ENCODE peak calls at places on chromosomes 7 and 10, in nine cellular contexts. C is colonic mucosa, P is left ventricle myocardium inferior, A is hepatocyte, M is left lung, Y is upper lobe of right lung, S is right atrium auricular region, D is tibial nerve, Q is PC-9. H is an unnamed sample. For H3K4me1, the result is how much of the 10 kb centered on the place peaks cover.

GRCh38 chr7:79880312-79880711 is 254.3 kb upstream of the GNAI1 start:
- DNase-seq in C (no peak), P (no peak), A (no peak), M (no peak), Y (no peak), S (no peak), D (no peak), Q (no peak), H (no peak)

GRCh38 chr10:107028249-107028648 is 136.3 kb downstream of the SORCS1 start:
- DNase-seq in C (no peak), P (no peak), A (no peak), M (no peak), Y (no peak), S (no peak), D (no peak), Q (no peak), H (no peak)

GRCh38 chr10:1465993-1466764 is 271.1 kb downstream of the ADARB2 start:
- DNase-seq in C (no peak), P (peak), A (no peak), M (no peak), Y (no peak), S (no peak), D (peak), Q (no peak), H (peak)

GRCh38 chr10:119518176-119518575 is 24.3 kb downstream of the RGS10 start:
- DNase-seq in C (no peak), P (no peak), A (no peak), M (no peak), Y (no peak), S (no peak), D (no peak), Q (no peak), H (no peak)

GRCh38 chr10:34681933-34682332 is 133.2 kb downstream of the PARD3 start:
- DNase-seq in C (no peak), P (no peak), A (no peak), M (no peak), Y (no peak), S (no peak), D (no peak), Q (no peak), H (no peak)

GRCh38 chr10:70596110-70596798 is 6.3 kb downstream of the PRF1 start:
- DNase-seq in C (peak), P (no peak), A (peak), M (no peak), Y (no peak), S (peak), D (no peak), Q (no peak), H (no peak)

GRCh38 chr7:85274452-85274851 is 87.6 kb upstream of the SEMA3D start:
- DNase-seq in C (no peak), P (no peak), A (no peak), M (no peak), Y (no peak), S (no peak), D (no peak), Q (no peak), H (no peak)

GRCh38 chr7:103752995-103753394 is 236.5 kb downstream of the RELN start:
- DNase-seq in C (no peak), P (no peak), A (peak), M (no peak), Y (no peak), S (no peak), D (no peak), Q (no peak), H (no peak)

GRCh38 chr10:77478248-77478963 is 159.2 kb downstream of the KCNMA1 start:
- DNase-seq in C (no peak), P (no peak), A (no peak), M (no peak), Y (no peak), S (no peak), D (no peak), Q (no peak), H (no peak)

GRCh38 chr7:105691692-105692564 is 110.6 kb upstream of the EFCAB10 start:
- DNase-seq in C (peak), P (peak), A (peak), M (peak), Y (peak), S (peak), D (peak), Q (peak), H (peak)

GRCh38 chr10:44310762-44311562 is 73.9 kb downstream of the CXCL12 start:
- DNase-seq in C (peak), P (peak), A (peak), M (peak), Y (peak), S (peak), D (peak), Q (no peak), H (peak)

GRCh38 chr10:4567637-4568036 is 258.4 kb upstream of the AKR1E2 start:
- DNase-seq in C (no peak), P (no peak), A (no peak), M (no peak), Y (no peak), S (no peak), D (no peak), Q (no peak), H (no peak)

GRCh38 chr7:121002755-121003114 is 14.2 kb downstream of the CPED1 start:
- DNase-seq in C (no peak), P (no peak), A (no peak), M (no peak), Y (no peak), S (no peak), D (no peak), Q (no peak), H (no peak)

GRCh38 chr7:28200598-28200997 is 20.0 kb upstream of the JAZF1 start:
- DNase-seq in C (no peak), P (no peak), A (no peak), M (no peak), Y (no peak), S (no peak), D (no peak), Q (no peak), H (no peak)
- H3K4me3 ChIP-seq in C (no peak), P (no peak), A (no peak), M (no peak), Y (no peak), S (no peak), D (no peak), Q (no peak), H (no peak)

GRCh38 chr10:48607356-48608278 is 2.7 kb upstream of the ARHGAP22 start:
- DNase-seq in C (peak), P (no peak), A (no peak), M (no peak), Y (no peak), S (no peak), D (no peak), Q (no peak), H (no peak)

GRCh38 chr10:48609441-48609840 is 4.6 kb upstream of the ARHGAP22 start:
- DNase-seq in C (peak), P (no peak), A (no peak), M (no peak), Y (no peak), S (no peak), D (no peak), Q (no peak), H (no peak)

GRCh38 chr10:48608279-48608681 is 3.4 kb upstream of the ARHGAP22 start:
- DNase-seq in C (peak), P (no peak), A (peak), M (no peak), Y (no peak), S (peak), D (no peak), Q (no peak), H (no peak)

GRCh38 chr10:48609899-48610584 is 5.2 kb upstream of the ARHGAP22 start:
- DNase-seq in C (peak), P (no peak), A (no peak), M (no peak), Y (no peak), S (no peak), D (no peak), Q (no peak), H (no peak)

GRCh38 chr10:48608926-48609325 is 4.1 kb upstream of the ARHGAP22 start:
- DNase-seq in C (peak), P (no peak), A (no peak), M (no peak), Y (no peak), S (no peak), D (no peak), Q (no peak), H (no peak)
- H3K4me1 ChIP-seq in C (under half), P (under half), A (under half), M (under half), Y (under half), S (under half), D (under half), Q (under half), H (under half)

GRCh38 chr7:33530664-33531063 is 374.7 kb upstream of the BMPER start:
- DNase-seq in C (no peak), P (no peak), A (no peak), M (no peak), Y (no peak), S (no peak), D (no peak), Q (no peak), H (no peak)
- TF ChIP-seq CTCF in C (no peak), P (no peak), A (no peak), M (no peak), Y (no peak), S (no peak), D (no peak), Q (no peak), H (no peak)

GRCh38 chr7:26410156-26410555 is 118.5 kb downstream of the SNX10 start:
- DNase-seq in C (no peak), P (no peak), A (no peak), M (no peak), Y (no peak), S (no peak), D (no peak), Q (no peak), H (no peak)
- H3K4me3 ChIP-seq in C (no peak), P (no peak), A (no peak), M (no peak), Y (no peak), S (no peak), D (no peak), Q (no peak), H (no peak)

GRCh38 chr10:123568751-123569150 is 97.4 kb upstream of the GPR26 start:
- DNase-seq in C (peak), P (no peak), A (no peak), M (no peak), Y (no peak), S (no peak), D (no peak), Q (no peak), H (no peak)
- H3K4me1 ChIP-seq in C (under half), P (under half), A (under half), M (under half), Y (under half), S (under half), D (under half), Q (under half), H (under half)

GRCh38 chr7:139339698-139340036 is 1.5 kb upstream of the FMC1 start:
- DNase-seq in C (no peak), P (no peak), A (no peak), M (no peak), Y (no peak), S (no peak), D (no peak), Q (no peak), H (no peak)

GRCh38 chr7:139340808-139341057 is 404 bp upstream of the FMC1 start:
- DNase-seq in C (no peak), P (no peak), A (no peak), M (no peak), Y (peak), S (peak), D (no peak), Q (no peak), H (peak)

GRCh38 chr7:139340037-139340807 is 915 bp upstream of the FMC1 start:
- DNase-seq in C (peak), P (peak), A (peak), M (peak), Y (peak), S (peak), D (peak), Q (peak), H (peak)

GRCh38 chr7:139341776-139342244 is 673 bp downstream of the FMC1 start:
- DNase-seq in C (no peak), P (no peak), A (no peak), M (no peak), Y (no peak), S (no peak), D (no peak), Q (peak), H (no peak)

DNA sequence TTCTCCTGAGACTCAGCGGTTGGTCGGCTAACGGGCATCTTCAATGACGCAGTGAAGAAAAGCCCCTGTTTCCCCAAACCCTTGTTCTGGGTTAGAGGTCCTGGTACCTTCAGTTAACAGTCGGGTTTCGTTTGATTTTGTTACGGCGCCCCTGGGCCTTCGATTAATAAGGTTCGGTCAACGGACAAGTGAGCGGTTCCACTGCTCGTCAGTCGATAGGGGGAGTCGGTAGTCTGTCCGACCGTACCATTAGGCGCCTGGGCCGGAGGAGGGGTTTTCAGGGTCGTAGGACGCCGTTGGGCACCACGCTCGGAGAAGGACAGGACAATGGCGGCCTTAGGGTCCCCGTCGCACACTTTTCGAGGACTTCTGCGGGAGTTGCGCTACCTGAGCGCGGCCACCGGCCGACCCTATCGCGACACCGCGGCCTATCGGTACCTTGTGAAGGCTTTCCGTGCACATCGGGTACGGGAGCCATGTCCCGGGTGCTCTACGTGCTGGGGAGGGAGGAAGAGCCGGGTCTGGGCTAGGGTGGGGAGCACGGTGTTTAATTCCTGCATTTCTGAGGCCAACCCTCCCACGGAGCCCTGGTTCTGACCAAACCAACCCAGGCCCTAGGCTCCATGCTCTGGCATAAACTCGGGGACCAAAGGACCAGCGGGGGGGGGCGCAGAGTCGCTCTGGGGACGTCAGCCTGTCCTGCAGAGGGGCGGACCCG is at the start of gene FMC1:
- DNase-seq in C (peak), P (peak), A (peak), M (peak), Y (peak), S (peak), D (peak), Q (peak), H (peak)
- TF ChIP-seq CTCF in C (peak), P (peak), A (peak), M (peak), Y (peak), S (no peak), D (peak), Q (peak), H (peak)

GRCh38 chr7:63931057-63931600 is 67.5 kb upstream of the ZNF722 start:
- DNase-seq in C (no peak), P (no peak), A (no peak), M (no peak), Y (no peak), S (no peak), D (no peak), Q (no peak), H (no peak)

GRCh38 chr7:63925262-63925625 is 73.4 kb upstream of the ZNF722 start:
- DNase-seq in C (peak), P (no peak), A (no peak), M (no peak), Y (no peak), S (no peak), D (no peak), Q (no peak), H (peak)

GRCh38 chr7:63927261-63927660 is 71.4 kb upstream of the ZNF722 start:
- DNase-seq in C (no peak), P (no peak), A (no peak), M (no peak), Y (no peak), S (no peak), D (no peak), Q (no peak), H (peak)

GRCh38 chr7:63925626-63926460 is 72.8 kb upstream of the ZNF722 start:
- DNase-seq in C (peak), P (peak), A (no peak), M (peak), Y (peak), S (no peak), D (peak), Q (peak), H (peak)
- H3K4me3 ChIP-seq in C (peak), P (peak), A (no peak), M (peak), Y (peak), S (peak), D (peak), Q (peak), H (peak)

DNA sequence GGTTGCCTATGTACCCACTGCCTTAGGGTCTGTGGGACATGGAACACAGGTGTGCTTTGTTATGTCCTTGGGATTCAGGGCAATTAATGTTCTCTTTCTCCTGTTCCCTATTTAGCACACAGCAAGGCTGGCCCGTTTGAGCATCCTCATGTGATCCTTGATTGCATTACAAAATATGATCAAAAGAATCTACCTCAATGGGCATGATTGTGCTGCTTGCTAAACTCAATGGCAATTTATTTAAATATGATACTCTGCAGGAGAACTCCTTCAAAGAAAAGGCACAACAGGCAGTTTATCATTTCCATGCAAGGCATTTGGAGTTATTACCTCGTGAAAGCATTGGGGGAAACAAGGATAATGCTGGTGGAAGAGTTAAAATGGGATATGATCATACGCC is 22.5 kb downstream of the TWIST1 start:
- DNase-seq in C (no peak), P (no peak), A (no peak), M (no peak), Y (no peak), S (no peak), D (no peak), Q (no peak), H (no peak)
- H3K4me1 ChIP-seq in C (under half), P (under half), A (under half), M (under half), Y (under half), S (under half), D (under half), Q (under half), H (under half)

GRCh38 chr10:100570518-100570865 is 34.7 kb downstream of the HIF1AN start:
- DNase-seq in C (no peak), P (no peak), A (no peak), M (no peak), Y (no peak), S (no peak), D (no peak), Q (no peak), H (no peak)

GRCh38 chr10:100567826-100568225 is 32.1 kb downstream of the HIF1AN start:
- DNase-seq in C (no peak), P (no peak), A (no peak), M (no peak), Y (no peak), S (no peak), D (no peak), Q (no peak), H (no peak)

GRCh38 chr10:100568937-100569336 is 33.2 kb downstream of the HIF1AN start:
- DNase-seq in C (no peak), P (no peak), A (no peak), M (no peak), Y (no peak), S (no peak), D (no peak), Q (no peak), H (no peak)

GRCh38 chr10:100571069-100571817 is 35.5 kb downstream of the HIF1AN start:
- DNase-seq in C (no peak), P (no peak), A (no peak), M (no peak), Y (no peak), S (no peak), D (no peak), Q (no peak), H (no peak)

DNA sequence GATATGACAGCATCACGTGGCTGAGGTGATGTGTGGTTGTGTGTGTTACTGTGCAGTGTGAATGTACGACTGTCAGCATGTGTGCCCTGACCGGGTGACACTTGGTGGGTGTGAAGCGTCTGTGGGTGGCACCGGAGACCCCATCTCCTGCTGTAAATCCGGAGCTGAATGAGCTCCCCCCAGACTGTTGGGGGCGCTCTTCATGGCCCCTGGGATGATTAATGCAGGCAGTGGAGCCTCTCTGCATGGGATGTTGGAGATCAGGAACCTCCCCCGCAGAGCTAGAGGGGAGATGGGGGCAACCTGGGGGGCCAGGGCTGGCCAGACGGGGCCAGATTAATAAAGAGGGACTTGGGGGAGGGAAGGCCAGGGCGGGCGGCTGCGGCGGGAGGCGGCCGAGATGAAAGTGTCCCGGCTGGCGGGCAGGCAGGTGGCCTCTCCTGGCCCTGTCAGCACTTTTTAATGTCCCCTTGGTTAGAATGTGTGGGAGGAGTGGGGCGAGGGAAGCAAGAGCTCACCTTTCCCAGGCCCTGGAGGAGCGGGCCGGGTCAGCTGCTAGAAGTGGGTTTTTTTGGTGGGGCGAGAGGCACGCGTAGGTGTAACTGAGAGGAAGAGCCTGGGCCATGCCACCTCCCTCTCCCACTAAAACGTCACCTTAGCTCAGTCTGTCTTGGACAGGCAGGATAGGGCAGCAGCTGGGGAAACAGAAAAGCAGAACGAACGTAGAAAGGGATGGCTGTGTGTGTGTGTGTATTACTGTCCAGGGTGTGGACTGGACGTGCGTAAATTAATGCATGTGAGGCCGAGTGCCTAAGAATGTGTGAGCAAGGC is 34.2 kb downstream of the HIF1AN start:
- DNase-seq in C (no peak), P (no peak), A (no peak), M (no peak), Y (no peak), S (no peak), D (no peak), Q (no peak), H (no peak)
- TF ChIP-seq CTCF in C (no peak), P (no peak), A (no peak), M (no peak), Y (no peak), S (no peak), D (no peak), Q (no peak), H (no peak)

GRCh38 chr7:20786421-20786778 is 286 bp downstream of the SP8 start:
- DNase-seq in C (peak), P (no peak), A (no peak), M (peak), Y (no peak), S (no peak), D (no peak), Q (no peak), H (peak)

GRCh38 chr7:20785211-20786048 is 1.3 kb downstream of the SP8 start:
- DNase-seq in C (no peak), P (no peak), A (peak), M (peak), Y (no peak), S (no peak), D (no peak), Q (no peak), H (no peak)

GRCh38 chr7:20784311-20785210 is 2.1 kb downstream of the SP8 start:
- DNase-seq in C (no peak), P (no peak), A (peak), M (peak), Y (no peak), S (no peak), D (no peak), Q (no peak), H (no peak)

GRCh38 chr7:20786779-20787651 is at the start of gene SP8:
- DNase-seq in C (peak), P (no peak), A (peak), M (peak), Y (no peak), S (no peak), D (no peak), Q (no peak), H (no peak)

GRCh38 chr7:20786049-20786412 is 655 bp downstream of the SP8 start:
- DNase-seq in C (no peak), P (no peak), A (no peak), M (no peak), Y (no peak), S (no peak), D (no peak), Q (no peak), H (no peak)
- H3K4me3 ChIP-seq in C (peak), P (peak), A (peak), M (peak), Y (peak), S (no peak), D (peak), Q (no peak), H (no peak)

H was measured in mucosa of descending colon.